ENCODE peak calls at places on chromosomes 11 and 22, in five cellular contexts. L is sigmoid colon, A is PC-9, S is psoas muscle, B is left ventricle myocardium inferior. G is an unnamed sample.

GRCh38 chr11:46122955-46123354 is 1.7 kb upstream of the PHF21A start:
- DNase-seq in L (no peak), A (no peak), S (no peak), B (no peak), G (no peak)

GRCh38 chr11:122769126-122769780 is 69.0 kb upstream of the CRTAM start:
- DNase-seq in L (no peak), A (no peak), S (no peak), B (no peak), G (no peak)

GRCh38 chr22:22942511-22943329 is 55.1 kb downstream of the IGLL5 start:
- DNase-seq in L (peak), A (no peak), S (peak), B (peak), G (peak)

GRCh38 chr11:36421546-36422155 is 88.4 kb downstream of the TRAF6 start:
- DNase-seq in L (no peak), A (no peak), S (no peak), B (no peak), G (no peak)

GRCh38 chr11:119518746-119519382 is 95.9 kb upstream of the THY1 start:
- DNase-seq in L (no peak), A (peak), S (no peak), B (no peak), G (no peak)

GRCh38 chr22:44448271-44448780 is 49.7 kb downstream of the RTL6 start:
- DNase-seq in L (peak), A (peak), S (peak), B (peak), G (no peak)

GRCh38 chr11:21723681-21724080 is 469.2 kb upstream of the ANO5 start:
- DNase-seq in L (no peak), A (no peak), S (no peak), B (no peak), G (no peak)

GRCh38 chr11:2748061-2748813 is 48.4 kb upstream of the KCNQ1OT1 start:
- DNase-seq in L (peak), A (no peak), S (no peak), B (peak), G (no peak)

GRCh38 chr11:133918606-133919260 is 38.0 kb downstream of the IGSF9B start:
- DNase-seq in L (no peak), A (no peak), S (no peak), B (no peak), G (no peak)

GRCh38 chr22:42796081-42796480 is 61.0 kb downstream of the ARFGAP3 start:
- DNase-seq in L (no peak), A (no peak), S (no peak), B (no peak), G (no peak)
- TF ChIP-seq CTCF in L (no peak), A (no peak), S (no peak), B (no peak), G (no peak)

GRCh38 chr22:25853902-25854301 is 111.9 kb downstream of the MYO18B start:
- DNase-seq in L (no peak), A (no peak), S (no peak), B (no peak), G (no peak)
- TF ChIP-seq CTCF in L (no peak), A (peak), S (no peak), B (no peak), G (no peak)

GRCh38 chr11:17384002-17384511 is 4.4 kb downstream of the KCNJ11 start:
- DNase-seq in L (peak), A (peak), S (peak), B (peak), G (peak)
- TF ChIP-seq CTCF in L (peak), A (peak), S (peak), B (peak), G (peak)

GRCh38 chr11:60344146-60344545 is 17.1 kb downstream of the MS4A6E start:
- DNase-seq in L (no peak), A (no peak), S (no peak), B (no peak), G (no peak)

GRCh38 chr11:60347084-60347797 is 20.2 kb downstream of the MS4A6E start:
- DNase-seq in L (no peak), A (no peak), S (no peak), B (no peak), G (no peak)

GRCh38 chr11:60348116-60348515 is 21.1 kb downstream of the MS4A6E start:
- DNase-seq in L (no peak), A (no peak), S (no peak), B (no peak), G (no peak)

GRCh38 chr11:60343094-60343704 is 16.1 kb downstream of the MS4A6E start:
- DNase-seq in L (no peak), A (no peak), S (no peak), B (no peak), G (no peak)

GRCh38 chr11:60345489-60345888 is 18.4 kb downstream of the MS4A6E start:
- DNase-seq in L (no peak), A (no peak), S (no peak), B (no peak), G (no peak)
- TF ChIP-seq CTCF in L (no peak), A (peak), S (peak), B (peak), G (peak)

GRCh38 chr11:44565008-44565745 is at the start of gene CD82:
- DNase-seq in L (peak), A (peak), S (peak), B (peak), G (peak)
- TF ChIP-seq CTCF in L (no peak), A (no peak), S (peak), B (peak), G (peak)

DNA sequence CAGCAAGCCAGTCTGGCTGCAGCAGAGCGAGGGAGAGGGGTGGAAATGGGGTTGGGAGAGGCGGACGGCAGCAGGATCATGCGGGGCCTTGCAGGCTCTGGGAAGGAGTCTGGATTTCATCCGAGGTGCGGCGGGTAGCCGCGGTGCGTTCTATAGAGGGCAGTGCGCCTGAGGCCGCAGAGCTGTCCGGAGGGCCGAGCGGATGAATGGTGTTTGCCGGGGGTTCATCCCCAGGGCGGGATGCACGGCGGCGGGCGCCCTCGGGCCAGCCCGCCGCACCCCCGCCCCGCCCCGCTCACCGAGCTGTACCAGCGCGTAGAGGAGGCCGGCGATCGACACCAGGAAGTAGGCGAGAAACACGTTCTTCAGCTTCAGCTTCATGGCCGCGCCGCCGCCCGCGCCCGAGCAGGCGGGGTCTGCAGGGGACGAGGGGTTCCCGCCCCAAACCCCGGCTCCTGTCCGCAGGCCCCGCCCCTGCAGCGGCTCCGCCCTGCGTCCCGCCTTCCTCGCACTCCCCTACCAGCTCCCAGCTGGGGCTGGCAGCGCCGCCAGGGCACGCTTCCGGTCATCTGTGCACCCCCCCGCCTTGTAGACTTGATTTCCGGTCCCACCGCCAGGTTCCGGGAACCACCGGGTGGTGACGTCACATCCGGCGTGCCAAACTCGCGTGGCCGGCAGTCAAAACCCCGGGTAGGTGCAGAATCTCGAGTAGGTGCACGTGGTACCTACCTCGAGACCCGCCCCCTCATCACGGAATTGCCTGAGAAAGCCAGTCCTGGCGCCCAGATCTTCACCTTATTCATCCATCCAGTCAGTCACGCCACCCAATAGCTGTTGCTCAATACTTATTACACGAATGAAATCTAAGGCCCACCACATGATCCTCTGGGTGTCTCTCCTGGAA is at the start of gene B3GAT3:
- DNase-seq in L (peak), A (peak), S (peak), B (peak), G (peak)
- TF ChIP-seq CTCF in L (no peak), A (no peak), S (no peak), B (peak), G (no peak)

DNA sequence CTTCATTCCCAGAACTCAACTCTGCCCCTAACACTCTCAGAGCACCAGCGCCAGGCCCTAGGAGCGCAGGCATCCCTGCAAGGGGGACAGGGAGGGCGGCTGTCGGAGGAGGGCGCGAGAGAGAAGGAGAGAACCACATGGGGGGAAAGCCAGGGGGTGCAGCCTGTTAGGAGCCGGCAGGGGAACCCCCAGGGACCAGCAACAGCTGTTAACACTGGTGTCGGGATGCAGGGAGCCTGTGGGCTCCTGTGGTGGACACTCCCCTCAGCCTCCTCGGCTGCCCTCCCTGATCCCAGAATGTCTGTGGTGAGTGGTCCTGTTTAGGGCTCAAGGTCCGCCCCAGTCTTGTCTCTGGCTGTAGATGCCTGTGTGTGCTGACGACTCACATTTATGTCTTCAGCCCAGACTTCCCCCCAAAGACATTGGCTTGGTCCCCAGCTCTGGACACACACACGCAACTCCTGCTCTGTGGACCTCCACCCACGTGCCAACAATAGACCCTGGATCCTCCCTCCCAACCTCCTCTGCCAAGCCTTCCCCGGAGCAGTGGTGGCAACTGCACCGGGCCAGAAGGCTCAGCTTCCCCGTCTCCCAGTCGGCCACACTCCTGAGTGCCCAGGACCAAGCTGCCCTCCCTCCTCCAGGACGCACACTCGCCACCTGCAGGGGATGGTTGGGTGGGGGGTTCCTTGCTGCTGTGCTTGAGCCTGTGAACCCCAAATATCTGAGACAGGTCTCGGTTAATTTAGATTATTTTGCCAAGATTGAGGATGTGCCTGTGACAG is 817 bp upstream of the IFITM5 start:
- DNase-seq in L (peak), A (no peak), S (peak), B (peak), G (peak)
- TF ChIP-seq CTCF in L (no peak), A (no peak), S (no peak), B (no peak), G (no peak)

G was measured in GM13976.